ENCODE peak calls at places on chromosome 7, in four cellular contexts. One of them, this sample, is unnamed.

GRCh38 chr7:36260481-36260880 is 107.4 kb downstream of the EEPD1 start:
- DNase-seq in dorsolateral prefrontal cortex: no peak
- DNase-seq in hepatocyte: no peak
- DNase-seq in A549: no peak
- DNase-seq in this sample: no peak

GRCh38 chr7:27242580-27243339 is at the start of gene EVX1:
- DNase-seq in dorsolateral prefrontal cortex: no peak
- DNase-seq in hepatocyte: no peak
- DNase-seq in A549: peak
- DNase-seq in this sample: no peak

GRCh38 chr7:105354383-105354782 is 34.3 kb downstream of the SRPK2 start:
- DNase-seq in A549: no peak
- DNase-seq in dorsolateral prefrontal cortex: no peak
- DNase-seq in hepatocyte: no peak
- DNase-seq in this sample: no peak

GRCh38 chr7:84508569-84508968 is 314.0 kb upstream of the SEMA3A start:
- DNase-seq in A549: no peak
- DNase-seq in dorsolateral prefrontal cortex: no peak
- DNase-seq in hepatocyte: no peak
- DNase-seq in this sample: no peak

GRCh38 chr7:7131273-7131672 is 51.1 kb upstream of the C1GALT1 start:
- DNase-seq in dorsolateral prefrontal cortex: no peak
- DNase-seq in hepatocyte: no peak
- DNase-seq in A549: no peak
- DNase-seq in this sample: no peak

GRCh38 chr7:97149843-97150242 is 32.3 kb downstream of the SDHAF3 start:
- DNase-seq in hepatocyte: no peak
- DNase-seq in A549: no peak
- DNase-seq in dorsolateral prefrontal cortex: no peak
- DNase-seq in this sample: no peak

GRCh38 chr7:106166651-106167342 is 54.7 kb upstream of the SYPL1 start:
- DNase-seq in A549: peak
- DNase-seq in hepatocyte: peak
- DNase-seq in dorsolateral prefrontal cortex: no peak
- DNase-seq in this sample: peak

GRCh38 chr7:135704074-135704473 is 23.9 kb downstream of the SLC13A4 start:
- DNase-seq in A549: peak
- DNase-seq in hepatocyte: no peak
- DNase-seq in dorsolateral prefrontal cortex: no peak
- DNase-seq in this sample: no peak

GRCh38 chr7:139452948-139453672 is 30.4 kb downstream of the KLRG2 start:
- DNase-seq in hepatocyte: no peak
- DNase-seq in dorsolateral prefrontal cortex: no peak
- DNase-seq in A549: no peak
- DNase-seq in this sample: no peak

GRCh38 chr7:101816499-101817030 is 861 bp upstream of the CUX1 start:
- DNase-seq in dorsolateral prefrontal cortex: peak
- DNase-seq in hepatocyte: peak
- DNase-seq in A549: peak
- DNase-seq in this sample: peak

GRCh38 chr7:23594879-23595604 is 2.1 kb upstream of the CCDC126 start:
- DNase-seq in A549: no peak
- DNase-seq in dorsolateral prefrontal cortex: no peak
- DNase-seq in hepatocyte: no peak
- DNase-seq in this sample: no peak

GRCh38 chr7:27361522-27361921 is 118.9 kb downstream of the EVX1 start:
- DNase-seq in hepatocyte: peak
- DNase-seq in dorsolateral prefrontal cortex: no peak
- DNase-seq in A549: no peak
- DNase-seq in this sample: no peak

GRCh38 chr7:106655703-106656498 is 5.1 kb downstream of the CCDC71L start:
- DNase-seq in hepatocyte: no peak
- DNase-seq in A549: no peak
- DNase-seq in dorsolateral prefrontal cortex: no peak
- DNase-seq in this sample: no peak

GRCh38 chr7:35528381-35528977 is 166.5 kb downstream of the HERPUD2 start:
- DNase-seq in dorsolateral prefrontal cortex: no peak
- DNase-seq in hepatocyte: no peak
- DNase-seq in A549: no peak
- DNase-seq in this sample: no peak

GRCh38 chr7:80724249-80724871 is 85.9 kb downstream of the CD36 start:
- DNase-seq in dorsolateral prefrontal cortex: no peak
- DNase-seq in hepatocyte: peak
- DNase-seq in A549: no peak
- DNase-seq in this sample: no peak

GRCh38 chr7:76057103-76057812 is 9.4 kb downstream of the MDH2 start:
- DNase-seq in hepatocyte: no peak
- DNase-seq in A549: no peak
- DNase-seq in dorsolateral prefrontal cortex: no peak
- DNase-seq in this sample: no peak

GRCh38 chr7:152312316-152312715 is 123.5 kb downstream of the KMT2C start:
- DNase-seq in A549: no peak
- DNase-seq in dorsolateral prefrontal cortex: no peak
- DNase-seq in hepatocyte: no peak
- DNase-seq in this sample: no peak

GRCh38 chr7:114988755-114989154 is 66.9 kb downstream of the MDFIC start:
- DNase-seq in A549: peak
- DNase-seq in hepatocyte: no peak
- DNase-seq in dorsolateral prefrontal cortex: no peak
- DNase-seq in this sample: no peak

GRCh38 chr7:129951076-129952011 is 1.4 kb downstream of the UBE2H start:
- DNase-seq in hepatocyte: peak
- DNase-seq in dorsolateral prefrontal cortex: no peak
- DNase-seq in A549: no peak
- DNase-seq in this sample: peak

GRCh38 chr7:39259391-39260003 is 281.8 kb downstream of the POU6F2 start:
- DNase-seq in A549: no peak
- DNase-seq in dorsolateral prefrontal cortex: no peak
- DNase-seq in hepatocyte: no peak
- DNase-seq in this sample: no peak

GRCh38 chr7:128713794-128714193 is 25.4 kb upstream of the CALU start:
- DNase-seq in dorsolateral prefrontal cortex: no peak
- DNase-seq in hepatocyte: no peak
- DNase-seq in A549: no peak
- DNase-seq in this sample: no peak

GRCh38 chr7:123929107-123929506 is 4.1 kb downstream of the SPAM1 start:
- DNase-seq in hepatocyte: peak
- DNase-seq in A549: no peak
- DNase-seq in dorsolateral prefrontal cortex: no peak
- DNase-seq in this sample: no peak

GRCh38 chr7:101677421-101678137 is 48.5 kb upstream of the MYL10 start:
- DNase-seq in dorsolateral prefrontal cortex: no peak
- DNase-seq in A549: peak
- DNase-seq in hepatocyte: no peak
- DNase-seq in this sample: no peak

DNA sequence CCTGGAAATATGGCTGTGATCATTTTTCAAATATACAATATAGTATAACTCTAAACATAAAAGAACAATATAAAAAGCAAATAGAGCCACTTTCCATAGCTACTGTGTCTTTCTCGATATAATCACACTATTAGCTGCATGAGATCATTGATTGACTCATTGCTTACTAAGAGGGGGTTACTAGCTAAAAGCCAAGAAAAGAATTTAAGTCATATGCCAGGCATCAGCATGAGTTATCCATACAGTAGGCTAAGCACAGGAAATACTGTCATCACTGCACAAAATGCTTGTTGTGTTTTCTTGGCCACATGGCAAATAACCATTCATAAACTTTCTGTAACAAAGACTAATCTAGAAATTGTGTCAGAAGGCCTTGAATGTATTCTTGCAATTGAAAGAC is 18.8 kb upstream of the ABCB5 start:
- DNase-seq in A549: no peak
- DNase-seq in dorsolateral prefrontal cortex: no peak
- DNase-seq in hepatocyte: no peak
- DNase-seq in this sample: no peak
- TF ChIP-seq CTCF in A549: no peak
- TF ChIP-seq CTCF in dorsolateral prefrontal cortex: no peak
- TF ChIP-seq CTCF in hepatocyte: no peak
- TF ChIP-seq CTCF in this sample: no peak

GRCh38 chr7:44221231-44221791 is 20.5 kb downstream of the YKT6 start:
- DNase-seq in A549: no peak
- DNase-seq in hepatocyte: no peak
- DNase-seq in dorsolateral prefrontal cortex: peak
- DNase-seq in this sample: peak
- TF ChIP-seq CTCF in A549: no peak
- TF ChIP-seq CTCF in hepatocyte: no peak
- TF ChIP-seq CTCF in dorsolateral prefrontal cortex: no peak
- TF ChIP-seq CTCF in this sample: no peak

DNA sequence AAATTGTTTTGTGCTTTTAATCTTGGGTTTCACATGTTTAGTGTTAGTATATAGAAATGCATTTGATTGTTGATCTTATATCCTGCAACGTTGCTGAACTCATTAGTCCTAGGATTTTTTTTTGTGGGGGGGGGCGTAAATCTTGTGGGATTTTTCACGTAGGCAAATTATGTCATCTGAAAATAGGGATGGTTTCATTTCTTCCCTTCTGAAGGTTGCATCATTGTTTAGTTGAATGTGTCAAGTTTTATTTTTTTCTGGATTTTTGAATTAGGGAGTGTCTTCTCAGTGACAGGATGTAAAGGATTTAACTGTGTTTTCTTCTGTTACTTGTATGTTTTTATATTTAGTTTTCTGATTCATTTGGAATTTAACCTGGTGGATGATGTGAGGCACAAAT is 26.7 kb downstream of the MKLN1 start:
- DNase-seq in hepatocyte: no peak
- DNase-seq in dorsolateral prefrontal cortex: no peak
- DNase-seq in A549: no peak
- DNase-seq in this sample: no peak
- TF ChIP-seq CTCF in hepatocyte: no peak
- TF ChIP-seq CTCF in dorsolateral prefrontal cortex: no peak
- TF ChIP-seq CTCF in A549: no peak
- TF ChIP-seq CTCF in this sample: no peak

DNA sequence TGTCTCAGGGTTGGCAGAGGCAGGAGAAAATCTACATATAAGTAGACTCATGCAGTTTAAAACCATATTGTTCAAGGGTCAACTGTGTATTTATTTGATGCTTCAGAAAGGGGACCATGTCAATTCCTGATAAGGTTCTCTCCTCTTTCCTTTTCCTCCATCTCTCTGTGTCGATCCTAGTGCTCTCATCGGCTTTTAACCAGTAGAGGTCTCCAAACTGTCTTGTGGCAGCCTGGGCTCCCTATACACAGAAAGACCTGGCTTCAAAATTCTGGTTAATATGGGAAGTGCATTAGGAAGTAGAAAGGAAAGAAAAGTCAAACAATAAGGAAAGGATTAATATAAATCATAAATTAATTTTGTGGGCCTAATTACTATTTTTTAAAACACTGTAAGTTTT is 304.4 kb upstream of the C7orf33 start:
- DNase-seq in dorsolateral prefrontal cortex: no peak
- DNase-seq in hepatocyte: peak
- DNase-seq in A549: peak
- DNase-seq in this sample: peak
- TF ChIP-seq CTCF in dorsolateral prefrontal cortex: no peak
- TF ChIP-seq CTCF in hepatocyte: peak
- TF ChIP-seq CTCF in A549: peak
- TF ChIP-seq CTCF in this sample: no peak

DNA sequence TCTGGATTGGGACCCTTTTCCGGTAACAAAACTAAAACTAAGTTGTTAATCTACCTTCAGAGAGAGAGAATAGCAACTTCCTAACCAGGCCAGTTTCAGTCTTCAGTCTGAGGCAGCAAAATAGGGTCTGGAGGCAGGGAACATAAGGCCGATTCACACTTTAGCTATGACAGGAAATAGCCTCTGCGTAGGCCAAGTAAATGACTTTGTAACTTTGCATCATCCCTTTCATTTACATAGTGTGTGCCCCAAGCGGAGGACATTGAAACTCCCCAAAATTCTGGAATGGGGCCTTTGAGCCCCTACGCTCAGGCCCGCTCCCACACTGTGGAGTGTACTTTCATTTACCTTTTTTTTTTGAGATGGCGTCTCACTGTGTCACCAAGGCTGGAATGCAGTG is 1.7 kb upstream of the UPP1 start:
- DNase-seq in dorsolateral prefrontal cortex: no peak
- DNase-seq in A549: no peak
- DNase-seq in hepatocyte: no peak
- DNase-seq in this sample: no peak
- TF ChIP-seq CTCF in dorsolateral prefrontal cortex: no peak
- TF ChIP-seq CTCF in A549: no peak
- TF ChIP-seq CTCF in hepatocyte: no peak
- TF ChIP-seq CTCF in this sample: no peak

DNA sequence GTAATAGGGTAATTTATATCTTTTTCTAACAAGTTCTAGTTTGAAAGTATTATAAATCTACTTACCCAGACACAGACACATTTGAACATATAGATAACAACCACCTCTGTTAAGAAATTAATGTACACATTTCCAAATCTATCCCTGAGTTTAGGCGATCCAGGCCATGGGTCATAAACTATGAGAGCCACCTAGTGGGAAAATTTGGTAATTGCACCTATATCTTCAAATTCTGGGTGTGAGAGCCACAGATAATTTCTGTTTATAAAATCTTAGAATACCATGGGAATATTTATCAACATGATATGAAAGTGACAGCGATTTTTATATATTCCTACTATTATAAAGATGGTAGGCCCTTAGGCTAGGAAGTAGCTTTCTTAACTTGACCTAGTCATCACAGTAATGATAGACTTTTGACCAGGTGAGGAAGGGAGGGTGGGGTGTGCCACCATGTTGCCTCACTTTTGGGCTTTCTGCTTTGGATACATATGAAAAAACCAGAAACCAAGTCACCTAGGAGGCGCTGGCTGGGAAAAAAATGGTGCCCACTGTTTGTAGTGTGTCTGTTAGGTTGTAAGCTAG is 8.0 kb upstream of the EPHA1 start:
- DNase-seq in A549: peak
- DNase-seq in dorsolateral prefrontal cortex: no peak
- DNase-seq in hepatocyte: peak
- DNase-seq in this sample: no peak
- TF ChIP-seq CTCF in A549: peak
- TF ChIP-seq CTCF in dorsolateral prefrontal cortex: peak
- TF ChIP-seq CTCF in hepatocyte: peak
- TF ChIP-seq CTCF in this sample: peak

GRCh38 chr7:2886900-2887299 is 42.8 kb upstream of the GNA12 start:
- DNase-seq in hepatocyte: peak
- DNase-seq in dorsolateral prefrontal cortex: no peak
- DNase-seq in A549: peak
- DNase-seq in this sample: peak
- TF ChIP-seq CTCF in hepatocyte: peak
- TF ChIP-seq CTCF in dorsolateral prefrontal cortex: no peak
- TF ChIP-seq CTCF in A549: peak
- TF ChIP-seq CTCF in this sample: peak

GRCh38 chr7:138449580-138449979 is 10.5 kb upstream of the TRIM24 start:
- DNase-seq in A549: peak
- DNase-seq in dorsolateral prefrontal cortex: no peak
- DNase-seq in hepatocyte: no peak
- DNase-seq in this sample: no peak
- TF ChIP-seq CTCF in A549: peak
- TF ChIP-seq CTCF in dorsolateral prefrontal cortex: no peak
- TF ChIP-seq CTCF in hepatocyte: no peak
- TF ChIP-seq CTCF in this sample: peak

GRCh38 chr7:4738711-4739527 is 36.5 kb upstream of the AP5Z1 start:
- DNase-seq in dorsolateral prefrontal cortex: no peak
- DNase-seq in A549: peak
- DNase-seq in hepatocyte: peak
- DNase-seq in this sample: no peak
- TF ChIP-seq CTCF in dorsolateral prefrontal cortex: no peak
- TF ChIP-seq CTCF in A549: no peak
- TF ChIP-seq CTCF in hepatocyte: no peak
- TF ChIP-seq CTCF in this sample: no peak

This sample was measured in endothelial cell.